ENCODE peak calls at places on chromosome 6, in four cellular contexts. One of them, this sample, is unnamed.

GRCh38 chr6:151179321-151179720 is 60.4 kb upstream of the AKAP12 start:
- DNase-seq in transverse colon: no peak
- DNase-seq in fibroblast of the aortic adventitia: peak
- DNase-seq in Peyer's patch: no peak
- DNase-seq in this sample: no peak

GRCh38 chr6:150418825-150419594 is 50.2 kb downstream of the IYD start:
- DNase-seq in transverse colon: peak
- DNase-seq in fibroblast of the aortic adventitia: peak
- DNase-seq in Peyer's patch: peak
- DNase-seq in this sample: peak

GRCh38 chr6:139342957-139343750 is 31.3 kb downstream of the CITED2 start:
- DNase-seq in transverse colon: no peak
- DNase-seq in fibroblast of the aortic adventitia: no peak
- DNase-seq in Peyer's patch: no peak
- DNase-seq in this sample: no peak

GRCh38 chr6:140897349-140897748 is 1235.4 kb upstream of the GJE1 start:
- DNase-seq in transverse colon: no peak
- DNase-seq in fibroblast of the aortic adventitia: peak
- DNase-seq in Peyer's patch: no peak
- DNase-seq in this sample: no peak

GRCh38 chr6:5096482-5096881 is 11.3 kb downstream of the PPP1R3G start:
- DNase-seq in transverse colon: no peak
- DNase-seq in fibroblast of the aortic adventitia: peak
- DNase-seq in Peyer's patch: no peak
- DNase-seq in this sample: no peak

GRCh38 chr6:14903176-14904088 is 342.4 kb upstream of the JARID2 start:
- DNase-seq in transverse colon: peak
- DNase-seq in fibroblast of the aortic adventitia: no peak
- DNase-seq in Peyer's patch: no peak
- DNase-seq in this sample: no peak

GRCh38 chr6:32128751-32129296 is 778 bp upstream of the ATF6B start:
- DNase-seq in transverse colon: no peak
- DNase-seq in fibroblast of the aortic adventitia: no peak
- DNase-seq in Peyer's patch: no peak
- DNase-seq in this sample: peak

GRCh38 chr6:148251891-148252290 is 90.7 kb upstream of the SASH1 start:
- DNase-seq in transverse colon: no peak
- DNase-seq in fibroblast of the aortic adventitia: no peak
- DNase-seq in Peyer's patch: no peak
- DNase-seq in this sample: no peak

GRCh38 chr6:132483779-132484679 is 28.9 kb downstream of the STX7 start:
- DNase-seq in transverse colon: peak
- DNase-seq in fibroblast of the aortic adventitia: peak
- DNase-seq in Peyer's patch: no peak
- DNase-seq in this sample: peak

GRCh38 chr6:24313477-24314141 is 44.2 kb downstream of the DCDC2 start:
- DNase-seq in transverse colon: no peak
- DNase-seq in fibroblast of the aortic adventitia: peak
- DNase-seq in Peyer's patch: no peak
- DNase-seq in this sample: no peak

GRCh38 chr6:32852018-32852843 is 1.3 kb downstream of the TAP1 start:
- DNase-seq in transverse colon: peak
- DNase-seq in fibroblast of the aortic adventitia: peak
- DNase-seq in Peyer's patch: peak
- DNase-seq in this sample: peak

GRCh38 chr6:5478380-5478779 is 217.1 kb downstream of the FARS2 start:
- DNase-seq in transverse colon: no peak
- DNase-seq in fibroblast of the aortic adventitia: no peak
- DNase-seq in Peyer's patch: no peak
- DNase-seq in this sample: no peak

GRCh38 chr6:154319231-154319858 is 37.3 kb downstream of the IPCEF1 start:
- DNase-seq in transverse colon: no peak
- DNase-seq in fibroblast of the aortic adventitia: peak
- DNase-seq in Peyer's patch: no peak
- DNase-seq in this sample: no peak

GRCh38 chr6:156316613-156317012 is 460.6 kb upstream of the ARID1B start:
- DNase-seq in transverse colon: no peak
- DNase-seq in fibroblast of the aortic adventitia: no peak
- DNase-seq in Peyer's patch: no peak
- DNase-seq in this sample: no peak

GRCh38 chr6:40299666-40300065 is 287.5 kb downstream of the LRFN2 start:
- DNase-seq in transverse colon: no peak
- DNase-seq in fibroblast of the aortic adventitia: no peak
- DNase-seq in Peyer's patch: no peak
- DNase-seq in this sample: no peak

GRCh38 chr6:55729665-55730064 is 145.7 kb downstream of the BMP5 start:
- DNase-seq in transverse colon: no peak
- DNase-seq in fibroblast of the aortic adventitia: no peak
- DNase-seq in Peyer's patch: no peak
- DNase-seq in this sample: no peak

GRCh38 chr6:125950293-125950692 is 6.3 kb upstream of the HINT3 start:
- DNase-seq in transverse colon: no peak
- DNase-seq in fibroblast of the aortic adventitia: peak
- DNase-seq in Peyer's patch: no peak
- DNase-seq in this sample: no peak

GRCh38 chr6:157597461-157598312 is 216.7 kb downstream of the ZDHHC14 start:
- DNase-seq in transverse colon: peak
- DNase-seq in fibroblast of the aortic adventitia: peak
- DNase-seq in Peyer's patch: peak
- DNase-seq in this sample: peak

GRCh38 chr6:133136177-133136896 is 104.8 kb upstream of the EYA4 start:
- DNase-seq in transverse colon: no peak
- DNase-seq in fibroblast of the aortic adventitia: no peak
- DNase-seq in Peyer's patch: no peak
- DNase-seq in this sample: no peak

GRCh38 chr6:167985205-167985604 is 12.3 kb upstream of the KIF25 start:
- DNase-seq in transverse colon: no peak
- DNase-seq in fibroblast of the aortic adventitia: no peak
- DNase-seq in Peyer's patch: no peak
- DNase-seq in this sample: no peak

GRCh38 chr6:108030223-108030622 is 44.3 kb downstream of the OSTM1 start:
- DNase-seq in transverse colon: no peak
- DNase-seq in fibroblast of the aortic adventitia: no peak
- DNase-seq in Peyer's patch: no peak
- DNase-seq in this sample: no peak

GRCh38 chr6:111038534-111039252 is 48.6 kb upstream of the SLC16A10 start:
- DNase-seq in transverse colon: no peak
- DNase-seq in fibroblast of the aortic adventitia: no peak
- DNase-seq in Peyer's patch: no peak
- DNase-seq in this sample: no peak

GRCh38 chr6:157047951-157048350 is 270.8 kb downstream of the ARID1B start:
- DNase-seq in transverse colon: no peak
- DNase-seq in fibroblast of the aortic adventitia: peak
- DNase-seq in Peyer's patch: no peak
- DNase-seq in this sample: no peak

GRCh38 chr6:45297302-45297701 is 30.8 kb upstream of the RUNX2 start:
- DNase-seq in transverse colon: no peak
- DNase-seq in fibroblast of the aortic adventitia: peak
- DNase-seq in Peyer's patch: no peak
- DNase-seq in this sample: no peak

GRCh38 chr6:79372757-79373156 is 138.3 kb upstream of the HMGN3 start:
- DNase-seq in transverse colon: no peak
- DNase-seq in fibroblast of the aortic adventitia: no peak
- DNase-seq in Peyer's patch: no peak
- DNase-seq in this sample: no peak

GRCh38 chr6:150478651-150479498 is 110.1 kb downstream of the IYD start:
- DNase-seq in transverse colon: no peak
- DNase-seq in fibroblast of the aortic adventitia: no peak
- DNase-seq in Peyer's patch: no peak
- DNase-seq in this sample: no peak

GRCh38 chr6:56841372-56841749 is 113.5 kb upstream of the BEND6 start:
- DNase-seq in transverse colon: no peak
- DNase-seq in fibroblast of the aortic adventitia: no peak
- DNase-seq in Peyer's patch: no peak
- DNase-seq in this sample: no peak
- H3K4me3 ChIP-seq in transverse colon: no peak
- H3K4me3 ChIP-seq in fibroblast of the aortic adventitia: peak
- H3K4me3 ChIP-seq in Peyer's patch: no peak
- H3K4me3 ChIP-seq in this sample: no peak

GRCh38 chr6:159061146-159061545 is 16.4 kb upstream of the TAGAP start:
- DNase-seq in transverse colon: no peak
- DNase-seq in fibroblast of the aortic adventitia: no peak
- DNase-seq in Peyer's patch: no peak
- DNase-seq in this sample: no peak

GRCh38 chr6:159062965-159063364 is 18.2 kb upstream of the TAGAP start:
- DNase-seq in transverse colon: no peak
- DNase-seq in fibroblast of the aortic adventitia: no peak
- DNase-seq in Peyer's patch: no peak
- DNase-seq in this sample: no peak

GRCh38 chr6:159063549-159063948 is 18.8 kb upstream of the TAGAP start:
- DNase-seq in transverse colon: no peak
- DNase-seq in fibroblast of the aortic adventitia: no peak
- DNase-seq in Peyer's patch: no peak
- DNase-seq in this sample: no peak

GRCh38 chr6:159061805-159062563 is 17.2 kb upstream of the TAGAP start:
- DNase-seq in transverse colon: no peak
- DNase-seq in fibroblast of the aortic adventitia: no peak
- DNase-seq in Peyer's patch: no peak
- DNase-seq in this sample: no peak

DNA sequence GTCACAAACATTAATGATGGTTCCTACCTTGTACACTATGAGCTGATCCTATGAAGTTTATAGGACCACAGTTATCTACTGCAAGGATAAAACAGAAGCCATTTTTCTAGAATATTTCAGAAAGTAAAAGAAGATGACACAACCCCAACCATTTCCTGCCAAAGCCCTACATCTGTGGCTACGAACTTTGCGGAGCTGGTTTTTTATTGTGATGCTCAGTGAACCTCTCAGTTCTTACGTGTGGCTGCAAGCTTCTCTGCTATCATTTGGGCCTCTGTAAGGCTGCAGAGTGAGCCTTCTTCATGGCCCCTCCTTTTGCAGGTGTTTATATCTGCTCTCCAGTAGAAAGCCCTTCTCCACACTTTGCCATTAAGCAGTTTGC is 17.8 kb upstream of the TAGAP start:
- DNase-seq in transverse colon: no peak
- DNase-seq in fibroblast of the aortic adventitia: no peak
- DNase-seq in Peyer's patch: peak
- DNase-seq in this sample: peak
- H3K4me3 ChIP-seq in transverse colon: no peak
- H3K4me3 ChIP-seq in fibroblast of the aortic adventitia: no peak
- H3K4me3 ChIP-seq in Peyer's patch: no peak
- H3K4me3 ChIP-seq in this sample: no peak

DNA sequence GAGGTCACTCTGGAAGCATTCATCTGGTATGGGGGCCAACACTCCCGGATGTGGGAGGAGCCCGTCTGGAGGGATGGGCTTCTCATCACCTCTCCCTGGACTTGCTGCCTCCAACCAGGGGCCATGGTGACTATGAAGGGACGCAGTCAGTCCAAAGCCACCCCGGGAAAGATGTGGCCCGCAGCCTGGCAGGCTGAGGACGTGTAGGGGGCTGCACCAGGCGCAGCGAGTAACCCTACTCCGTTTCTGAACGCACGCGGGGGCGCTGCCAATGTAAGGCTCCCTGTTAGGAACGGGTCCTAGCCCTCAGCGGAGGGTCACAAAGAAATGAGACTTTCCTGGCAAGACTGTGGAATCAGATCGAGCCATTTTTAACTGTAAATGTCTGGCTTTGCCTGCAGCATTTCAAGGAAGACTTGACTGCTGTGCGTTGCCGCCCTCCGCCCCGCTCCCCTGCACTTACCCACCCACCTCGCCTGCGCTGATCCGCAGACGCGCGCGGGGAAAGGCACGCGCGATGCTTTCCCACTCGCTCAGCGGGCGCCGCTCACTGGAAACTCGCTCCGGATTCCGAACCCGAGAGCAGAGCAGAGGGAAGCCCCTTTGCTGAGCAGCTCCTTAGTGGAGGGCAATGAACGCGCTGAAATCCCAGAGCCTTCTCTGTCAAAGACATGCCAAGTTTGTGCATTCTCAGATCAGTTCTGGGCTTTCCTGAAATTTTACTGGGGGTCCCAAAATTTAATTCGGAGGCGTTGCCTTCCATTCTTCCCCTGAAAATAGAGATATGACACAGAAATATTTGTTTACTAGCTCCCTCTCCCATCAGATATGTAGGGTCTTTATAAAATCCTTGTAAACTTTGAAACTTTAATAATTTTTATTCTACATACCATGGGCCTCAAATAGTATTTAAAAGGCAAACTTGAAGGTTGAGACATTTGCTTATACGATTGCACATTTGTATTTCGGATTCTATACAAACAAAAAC is 54.9 kb downstream of the IL20RA start:
- DNase-seq in transverse colon: peak
- DNase-seq in fibroblast of the aortic adventitia: no peak
- DNase-seq in Peyer's patch: no peak
- DNase-seq in this sample: no peak
- H3K4me3 ChIP-seq in transverse colon: peak
- H3K4me3 ChIP-seq in fibroblast of the aortic adventitia: peak
- H3K4me3 ChIP-seq in Peyer's patch: no peak
- H3K4me3 ChIP-seq in this sample: no peak

GRCh38 chr6:27295301-27296079 is 16.6 kb downstream of the POM121L2 start:
- DNase-seq in transverse colon: no peak
- DNase-seq in fibroblast of the aortic adventitia: peak
- DNase-seq in Peyer's patch: no peak
- DNase-seq in this sample: no peak
- H3K4me3 ChIP-seq in transverse colon: no peak
- H3K4me3 ChIP-seq in fibroblast of the aortic adventitia: peak
- H3K4me3 ChIP-seq in Peyer's patch: no peak
- H3K4me3 ChIP-seq in this sample: no peak

DNA sequence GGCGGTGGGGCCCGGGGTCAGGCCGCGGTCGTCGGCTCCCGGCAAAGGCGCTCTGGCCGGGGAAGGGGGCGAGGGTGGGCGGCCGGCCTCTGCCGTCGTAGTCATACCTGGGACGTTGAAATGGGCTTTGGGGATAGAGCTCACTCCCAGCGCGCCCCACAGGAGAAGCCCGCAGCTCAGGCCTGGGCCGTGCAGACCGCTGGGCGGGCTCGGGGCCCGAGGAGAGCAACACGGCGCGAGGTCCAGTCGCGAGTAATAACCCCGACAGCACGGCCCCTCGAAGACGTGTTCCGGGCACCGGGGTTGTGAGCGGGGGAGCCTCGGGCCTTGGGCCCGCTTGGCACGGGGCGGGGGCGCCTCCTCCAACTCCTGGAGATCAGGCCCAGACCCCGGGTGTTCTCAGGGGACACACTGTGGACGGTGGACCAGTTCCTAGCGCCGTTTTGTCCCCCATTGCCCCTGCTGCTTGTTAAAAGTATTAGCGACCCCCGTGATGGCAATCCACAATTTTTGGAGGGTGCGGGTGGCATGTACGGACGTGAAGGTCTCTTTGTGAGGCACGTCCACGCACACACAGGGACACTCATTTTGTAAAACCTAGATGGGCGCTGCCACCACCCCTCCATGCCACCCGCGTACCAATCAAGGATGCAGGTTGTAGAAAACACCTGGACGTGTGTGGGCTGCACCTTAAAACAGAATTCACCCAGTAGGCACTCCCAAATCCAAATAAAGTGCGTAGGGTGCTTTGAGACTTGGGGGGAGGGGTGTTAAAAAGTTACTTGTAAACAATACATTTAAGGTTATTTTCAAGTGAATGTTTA is 11.0 kb downstream of the FOXC1 start:
- DNase-seq in transverse colon: no peak
- DNase-seq in fibroblast of the aortic adventitia: no peak
- DNase-seq in Peyer's patch: no peak
- DNase-seq in this sample: no peak
- H3K4me3 ChIP-seq in transverse colon: no peak
- H3K4me3 ChIP-seq in fibroblast of the aortic adventitia: no peak
- H3K4me3 ChIP-seq in Peyer's patch: peak
- H3K4me3 ChIP-seq in this sample: no peak

This sample was measured in mucosa of descending colon.